ENCODE peak calls at places on chromosomes 2 and 18, in seven cellular contexts. O is tibial nerve; I is EL; Z is hepatocyte; V is fibroblast of pulmonary artery; W is T follicular helper cell; Y is stimulated activated CD4-positive, alpha-beta T cell treated with anti-CD3 and anti-CD28 coated beads, Interleukin-2, amount 100 ng/mL, for 24 hours. C is an unnamed sample.
A peak's percentile ranks its signal among the peaks of the same experiment; 100 is the strongest.

GRCh38 chr2:8648441-8648840 is 33.4 kb upstream of the ID2 start:
- DNase-seq in Z (no peak), O (no peak), Y (no peak), V (no peak), I (no peak), W (no peak), C (no peak)

GRCh38 chr2:107728586-107728985 is 98.1 kb upstream of the RGPD4 start:
- DNase-seq in Y (no peak), O (no peak), I (no peak), Z (no peak), W (no peak), V (no peak), C (peak; percentile 11)

GRCh38 chr2:36587091-36587490 is 10.9 kb downstream of the FEZ2 start:
- DNase-seq in V (no peak), O (no peak), I (no peak), Z (no peak), Y (no peak), W (no peak), C (no peak)

GRCh38 chr2:232581725-232582124 is 31.2 kb downstream of the EIF4E2 start:
- DNase-seq in Y (no peak), Z (no peak), W (no peak), O (no peak), V (no peak), I (no peak), C (no peak)

GRCh38 chr2:176435691-176436215 is 166.5 kb downstream of the MTX2 start:
- DNase-seq in Z (no peak), I (no peak), Y (no peak), V (no peak), O (no peak), W (no peak), C (no peak)

GRCh38 chr18:34595673-34596072 is 114.4 kb upstream of the DTNA start:
- DNase-seq in O (no peak), Y (no peak), W (no peak), V (peak; percentile 38), Z (peak; percentile 38), I (peak; percentile 5), C (peak; percentile 77)

GRCh38 chr2:166665991-166666940 is 172.2 kb upstream of the SCN7A start:
- DNase-seq in V (peak; percentile 71), O (no peak), I (peak; percentile 63), W (no peak), Z (peak; percentile 5), Y (no peak), C (peak; percentile 68)

GRCh38 chr2:206424134-206424533 is 19.2 kb upstream of the ADAM23 start:
- DNase-seq in Y (no peak), I (no peak), Z (no peak), W (no peak), O (no peak), V (peak; percentile 28), C (no peak)

GRCh38 chr2:11652141-11652540 is 17.9 kb downstream of the NTSR2 start:
- DNase-seq in I (no peak), Z (no peak), O (no peak), Y (no peak), W (no peak), V (peak; percentile 7), C (no peak)

GRCh38 chr18:38047820-38048219 is 482.2 kb upstream of the CELF4 start:
- DNase-seq in Y (no peak), O (no peak), Z (no peak), I (no peak), W (no peak), V (no peak), C (no peak)

GRCh38 chr2:201909348-201909747 is 103.0 kb downstream of the CDK15 start:
- DNase-seq in I (peak; percentile 89), W (no peak), V (peak; percentile 50), O (no peak), Z (no peak), Y (no peak), C (peak; percentile 91)

GRCh38 chr2:163773276-163773675 is 37.5 kb upstream of the FIGN start:
- DNase-seq in Z (no peak), V (no peak), W (no peak), I (no peak), Y (no peak), O (no peak), C (no peak)

GRCh38 chr2:239230318-239231052 is 170.3 kb downstream of the HDAC4 start:
- DNase-seq in Y (no peak), W (no peak), V (no peak), O (no peak), I (no peak), Z (no peak), C (no peak)

GRCh38 chr18:63511285-63511684 is 30.9 kb upstream of the SERPINB12 start:
- DNase-seq in Z (peak; percentile 55), Y (peak; percentile 8), I (peak; percentile 46), V (peak; percentile 63), W (no peak), O (peak; percentile 17), C (peak; percentile 80)

GRCh38 chr2:33086400-33087015 is 139.8 kb downstream of the LTBP1 start:
- DNase-seq in Z (no peak), V (peak; percentile 68), W (no peak), O (peak; percentile 21), Y (no peak), I (peak; percentile 13), C (peak; percentile 55)

GRCh38 chr18:13710460-13710859 is 15.9 kb downstream of the FAM210A start:
- DNase-seq in V (no peak), Y (no peak), W (no peak), O (no peak), I (peak; percentile 37), Z (no peak), C (peak; percentile 10)

GRCh38 chr2:26064846-26065245 is 31.0 kb downstream of the RAB10 start:
- DNase-seq in W (no peak), I (no peak), O (no peak), V (no peak), Z (no peak), Y (no peak), C (no peak)

GRCh38 chr2:5946210-5947118 is 254.3 kb downstream of the SOX11 start:
- DNase-seq in W (no peak), Z (no peak), O (no peak), V (no peak), Y (no peak), I (no peak), C (no peak)

C was measured in choroid plexus epithelial cell.